ENCODE peak calls at places on chromosomes 5 and 9, in ten cellular contexts. H is fibroblast of lung; W is psoas muscle; L is CD4-positive, alpha-beta memory T cell; F is transverse colon; R is endodermal cell; V is pancreas; A is sigmoid colon; O is upper lobe of right lung; N is GM23248. J is an unnamed sample. For H3K4me1, the result is how much of the 10 kb centered on the place peaks cover.

GRCh38 chr5:50667079-50667652 is 729 bp downstream of the PARP8 start:
- DNase-seq in H (peak), W (peak), L (no peak), F (peak), R (peak), V (peak), A (peak), O (peak), N (peak), J (peak)

GRCh38 chr5:2813678-2814077 is 62.2 kb upstream of the IRX2 start:
- DNase-seq in H (no peak), W (no peak), L (no peak), F (no peak), R (no peak), V (no peak), A (no peak), O (no peak), N (no peak), J (no peak)

GRCh38 chr5:5886812-5887486 is 464.5 kb downstream of the ICE1 start:
- DNase-seq in H (no peak), W (peak), L (peak), F (peak), R (peak), V (peak), A (no peak), O (peak), N (no peak), J (no peak)

GRCh38 chr5:141517902-141518610 is 29.2 kb downstream of the PCDHGC5 start:
- DNase-seq in H (peak), W (no peak), L (no peak), F (no peak), R (peak), V (no peak), A (no peak), O (no peak), N (peak), J (peak)

GRCh38 chr9:130870491-130871381 is 25.9 kb downstream of the QRFP start:
- DNase-seq in H (no peak), W (no peak), L (no peak), F (no peak), R (no peak), V (no peak), A (no peak), O (peak), N (no peak), J (peak)

GRCh38 chr5:145520335-145520734 is 314.8 kb downstream of the PRELID2 start:
- DNase-seq in H (no peak), W (no peak), L (no peak), F (no peak), R (no peak), V (no peak), A (no peak), O (no peak), N (no peak), J (no peak)

GRCh38 chr9:112013261-112013660 is 116.6 kb downstream of the UGCG start:
- DNase-seq in H (no peak), W (no peak), L (no peak), F (no peak), R (peak), V (no peak), A (no peak), O (no peak), N (no peak), J (no peak)

GRCh38 chr9:23674016-23674585 is 151.9 kb downstream of the ELAVL2 start:
- DNase-seq in H (no peak), W (no peak), L (no peak), F (no peak), R (no peak), V (no peak), A (no peak), O (no peak), N (no peak), J (no peak)

GRCh38 chr5:88140396-88140862 is 128.2 kb downstream of the TMEM161B start:
- DNase-seq in H (no peak), W (no peak), L (no peak), F (no peak), R (peak), V (peak), A (peak), O (peak), N (no peak), J (no peak)

GRCh38 chr9:95506438-95506691 is 10.4 kb downstream of the PTCH1 start:
- DNase-seq in H (peak), W (no peak), L (peak), F (peak), R (peak), V (no peak), A (no peak), O (no peak), N (peak), J (no peak)

GRCh38 chr5:90558344-90559192 is at the start of gene ADGRV1:
- DNase-seq in H (peak), W (peak), L (no peak), F (peak), R (peak), V (peak), A (no peak), O (peak), N (peak), J (peak)

GRCh38 chr5:134568761-134569725 is 43.6 kb downstream of the JADE2 start:
- DNase-seq in H (peak), W (peak), L (no peak), F (peak), R (no peak), V (peak), A (peak), O (peak), N (peak), J (no peak)

GRCh38 chr9:128702445-128702948 is at the start of gene PKN3:
- DNase-seq in H (peak), W (peak), L (peak), F (peak), R (peak), V (peak), A (peak), O (peak), N (peak), J (peak)

GRCh38 chr9:20509464-20509863 is 112.8 kb downstream of the MLLT3 start:
- DNase-seq in H (no peak), W (no peak), L (no peak), F (no peak), R (no peak), V (no peak), A (no peak), O (no peak), N (no peak), J (no peak)

GRCh38 chr5:132686193-132686592 is 12.4 kb downstream of the IL4 start:
- DNase-seq in H (no peak), W (no peak), L (no peak), F (no peak), R (no peak), V (no peak), A (no peak), O (no peak), N (no peak), J (no peak)

GRCh38 chr9:77440057-77440456 is 208.1 kb downstream of the GNA14 start:
- DNase-seq in H (peak), W (peak), L (no peak), F (no peak), R (peak), V (peak), A (no peak), O (no peak), N (peak), J (peak)

GRCh38 chr5:147530801-147531389 is 21.0 kb upstream of the DPYSL3 start:
- DNase-seq in H (peak), W (no peak), L (no peak), F (no peak), R (no peak), V (no peak), A (no peak), O (no peak), N (peak), J (peak)

GRCh38 chr5:134877159-134877558 is 3.0 kb downstream of the TXNDC15 start:
- DNase-seq in H (no peak), W (no peak), L (no peak), F (no peak), R (no peak), V (no peak), A (no peak), O (no peak), N (no peak), J (no peak)

GRCh38 chr9:112094948-112095779 is 79.9 kb downstream of the SUSD1 start:
- DNase-seq in H (no peak), W (no peak), L (no peak), F (no peak), R (no peak), V (no peak), A (no peak), O (no peak), N (no peak), J (no peak)

GRCh38 chr9:31030741-31031202 is 1353.7 kb upstream of the ACO1 start:
- DNase-seq in H (peak), W (no peak), L (no peak), F (no peak), R (peak), V (no peak), A (no peak), O (no peak), N (peak), J (peak)

GRCh38 chr9:78644359-78644758 is 347.4 kb downstream of the PSAT1 start:
- DNase-seq in H (no peak), W (no peak), L (no peak), F (no peak), R (no peak), V (no peak), A (no peak), O (no peak), N (peak), J (no peak)

GRCh38 chr9:136007276-136007675 is 46.1 kb upstream of the UBAC1 start:
- DNase-seq in H (peak), W (no peak), L (no peak), F (no peak), R (no peak), V (no peak), A (no peak), O (no peak), N (no peak), J (no peak)

GRCh38 chr9:136007906-136008692 is 46.9 kb upstream of the UBAC1 start:
- DNase-seq in H (peak), W (no peak), L (no peak), F (no peak), R (no peak), V (peak), A (no peak), O (no peak), N (peak), J (no peak)

GRCh38 chr9:136004219-136004618 is 43.0 kb upstream of the UBAC1 start:
- DNase-seq in H (no peak), W (no peak), L (no peak), F (no peak), R (no peak), V (no peak), A (no peak), O (no peak), N (no peak), J (no peak)

GRCh38 chr9:136004712-136005111 is 43.5 kb upstream of the UBAC1 start:
- DNase-seq in H (no peak), W (no peak), L (no peak), F (no peak), R (peak), V (no peak), A (no peak), O (no peak), N (no peak), J (no peak)

GRCh38 chr9:136006169-136006568 is 45.0 kb upstream of the UBAC1 start:
- DNase-seq in H (no peak), W (no peak), L (no peak), F (no peak), R (no peak), V (no peak), A (no peak), O (no peak), N (no peak), J (no peak)
- H3K4me1 ChIP-seq in H (under half), W (under half), L (under half), F (under half), R (under half), V (under half), A (under half), O (under half), N (under half), J (under half)

GRCh38 chr5:96079075-96079474 is 117.4 kb upstream of the ELL2 start:
- DNase-seq in H (peak), W (no peak), L (no peak), F (no peak), R (no peak), V (no peak), A (no peak), O (no peak), N (peak), J (no peak)
- H3K4me3 ChIP-seq in H (no peak), W (no peak), L (no peak), F (no peak), R (no peak), V (no peak), A (no peak), O (no peak), N (no peak), J (no peak)

GRCh38 chr9:35658894-35659220 is 765 bp downstream of the CCDC107 start:
- DNase-seq in H (peak), W (peak), L (no peak), F (peak), R (no peak), V (no peak), A (peak), O (no peak), N (peak), J (peak)

GRCh38 chr9:35657327-35658143 is at the start of gene RMRP:
- DNase-seq in H (peak), W (peak), L (peak), F (peak), R (peak), V (peak), A (peak), O (peak), N (peak), J (peak)

GRCh38 chr9:35658144-35658893 is at the start of gene CCDC107:
- DNase-seq in H (peak), W (peak), L (peak), F (peak), R (peak), V (peak), A (peak), O (peak), N (peak), J (peak)

GRCh38 chr9:35656841-35657326 is 935 bp downstream of the RMRP start:
- DNase-seq in H (no peak), W (no peak), L (peak), F (no peak), R (no peak), V (no peak), A (no peak), O (no peak), N (peak), J (no peak)

GRCh38 chr9:35656340-35656739 is 1.5 kb downstream of the RMRP start:
- DNase-seq in H (no peak), W (no peak), L (no peak), F (no peak), R (no peak), V (no peak), A (no peak), O (no peak), N (no peak), J (peak)
- H3K27ac ChIP-seq in H (no peak), W (peak), L (peak), F (peak), R (no peak), V (no peak), A (peak), O (peak), N (no peak), J (no peak)

GRCh38 chr5:67029481-67029880 is 167.1 kb downstream of the CD180 start:
- DNase-seq in H (no peak), W (no peak), L (no peak), F (no peak), R (no peak), V (no peak), A (no peak), O (no peak), N (no peak), J (no peak)
- H3K4me1 ChIP-seq in H (under half), W (under half), L (under half), F (under half), R (under half), V (under half), A (under half), O (under half), N (under half), J (under half)

GRCh38 chr9:37415011-37415719 is 7.3 kb upstream of the GRHPR start:
- DNase-seq in H (peak), W (peak), L (peak), F (peak), R (peak), V (peak), A (peak), O (peak), N (peak), J (peak)
- H3K4me3 ChIP-seq in H (peak), W (no peak), L (no peak), F (no peak), R (no peak), V (no peak), A (no peak), O (no peak), N (peak), J (peak)